ENCODE peak calls at places on chromosome 6, in four cellular contexts. G is GM12878, V is SK-N-SH, B is H1. S is an unnamed sample.

GRCh38 chr6:163209005-163209404 is 205.5 kb upstream of the QKI start:
- DNase-seq in B (no peak), G (no peak), V (no peak), S (no peak)

GRCh38 chr6:110558575-110558974 is 82.2 kb upstream of the SLC22A16 start:
- DNase-seq in B (no peak), G (no peak), V (no peak), S (no peak)

GRCh38 chr6:129356129-129356528 is 353.8 kb downstream of the ARHGAP18 start:
- DNase-seq in G (no peak), V (no peak), B (no peak), S (no peak)

GRCh38 chr6:88538130-88538706 is 372.1 kb upstream of the CNR1 start:
- DNase-seq in V (no peak), G (no peak), B (peak; percentile 33), S (no peak)

GRCh38 chr6:110756817-110757216 is 58.5 kb downstream of the CDK19 start:
- DNase-seq in G (no peak), V (no peak), B (no peak), S (no peak)

GRCh38 chr6:75180864-75181263 is 25.0 kb downstream of the COL12A1 start:
- DNase-seq in G (no peak), V (no peak), B (no peak), S (no peak)

GRCh38 chr6:14476793-14477531 is 359.4 kb downstream of the CD83 start:
- DNase-seq in B (no peak), V (no peak), G (no peak), S (no peak)

GRCh38 chr6:25971187-25971811 is 8.7 kb downstream of the TRIM38 start:
- DNase-seq in V (no peak), G (no peak), B (no peak), S (peak; percentile 90)

GRCh38 chr6:170151235-170152110 is 139.4 kb downstream of the DLL1 start:
- DNase-seq in G (no peak), V (no peak), B (no peak), S (no peak)

GRCh38 chr6:77620290-77620882 is 32.5 kb upstream of the MEI4 start:
- DNase-seq in V (peak; percentile 9), B (no peak), G (no peak), S (peak; percentile 38)

GRCh38 chr6:14035448-14035847 is 82.1 kb upstream of the CD83 start:
- DNase-seq in V (no peak), B (peak; percentile 63), G (no peak), S (no peak)

GRCh38 chr6:20610636-20611200 is 76.5 kb downstream of the CDKAL1 start:
- DNase-seq in G (no peak), V (no peak), B (no peak), S (no peak)

GRCh38 chr6:11902527-11902926 is 109.6 kb upstream of the HIVEP1 start:
- DNase-seq in B (no peak), V (no peak), G (no peak), S (no peak)

GRCh38 chr6:1382331-1382882 is 7.0 kb upstream of the FOXF2 start:
- DNase-seq in B (no peak), G (no peak), V (no peak), S (no peak)

GRCh38 chr6:111972714-111973678 is 80.9 kb upstream of the CCN6 start:
- DNase-seq in V (peak; percentile 36), B (no peak), G (no peak), S (peak; percentile 90)
- TF ChIP-seq POLR2AphosphoS5 in V (peak; percentile 19), B (no peak), G (no peak), S (peak; percentile 72)

GRCh38 chr6:107330190-107330589 is 129.2 kb downstream of the PDSS2 start:
- DNase-seq in B (no peak), V (no peak), G (peak; percentile 75), S (no peak)
- TF ChIP-seq MAX in B (no peak), V (no peak), G (no peak), S (no peak)

DNA sequence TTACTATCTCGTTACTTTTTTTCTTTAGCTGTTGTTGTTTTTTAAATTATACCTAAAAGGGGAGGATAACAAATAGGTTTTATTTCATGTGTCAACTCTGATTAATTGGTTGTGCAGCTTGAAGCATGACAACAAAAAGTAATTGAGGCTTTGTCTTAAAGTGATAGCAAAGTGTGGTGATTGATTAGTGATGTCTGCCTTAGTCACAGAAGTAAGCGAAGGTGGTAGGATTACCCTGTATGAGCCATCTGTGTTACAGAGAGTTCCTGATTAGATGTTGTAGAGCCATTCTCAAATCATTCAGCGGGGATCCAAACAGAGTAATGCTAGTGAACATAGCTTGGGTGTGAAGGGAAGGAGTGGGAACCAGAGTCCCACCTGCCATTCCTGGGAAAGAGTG is 14.4 kb upstream of the MRPS10 start:
- DNase-seq in G (no peak), B (no peak), V (no peak), S (no peak)
- H3K36me3 ChIP-seq in G (no peaks in the 10 kb centered on the region), B (no peaks in the 10 kb centered on the region), V (peaks cover 7% of the 10 kb centered on the region), S (no peaks in the 10 kb centered on the region)

GRCh38 chr6:149454405-149454848 is 30.4 kb downstream of the ZC3H12D start:
- DNase-seq in B (no peak), G (no peak), V (peak; percentile 56), S (peak; percentile 26)
- TF ChIP-seq POLR2AphosphoS5 in B (no peak), G (no peak), V (no peak), S (peak; percentile 24)

DNA sequence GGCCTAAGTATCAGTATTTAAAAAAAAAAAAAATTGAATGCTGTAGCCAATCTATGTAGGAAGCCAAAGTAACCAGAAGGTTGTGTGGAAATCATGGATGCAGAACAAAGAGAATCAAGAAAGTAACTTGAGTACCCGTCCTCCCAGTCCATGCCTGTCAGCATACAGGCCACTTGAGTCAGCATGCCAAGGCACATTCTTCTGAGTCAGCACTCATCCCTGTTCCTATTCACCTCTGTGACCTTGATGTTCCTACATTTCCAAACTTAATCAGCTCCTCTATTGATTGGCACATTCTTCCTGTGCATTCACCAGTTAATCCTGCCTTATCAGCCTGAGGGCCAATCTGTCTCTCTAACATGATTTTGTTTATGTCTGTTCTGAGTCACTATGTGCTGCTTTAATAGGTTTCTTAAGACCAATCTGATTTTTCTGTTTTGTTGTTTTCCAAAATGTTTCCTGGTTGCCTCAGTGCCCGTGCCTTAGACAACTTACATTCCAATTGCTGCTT is 165.7 kb downstream of the KCNQ5 start:
- DNase-seq in G (no peak), B (no peak), V (no peak), S (peak; percentile 13)
- TF ChIP-seq MAX in G (no peak), B (no peak), V (peak; percentile 53), S (no peak)

DNA sequence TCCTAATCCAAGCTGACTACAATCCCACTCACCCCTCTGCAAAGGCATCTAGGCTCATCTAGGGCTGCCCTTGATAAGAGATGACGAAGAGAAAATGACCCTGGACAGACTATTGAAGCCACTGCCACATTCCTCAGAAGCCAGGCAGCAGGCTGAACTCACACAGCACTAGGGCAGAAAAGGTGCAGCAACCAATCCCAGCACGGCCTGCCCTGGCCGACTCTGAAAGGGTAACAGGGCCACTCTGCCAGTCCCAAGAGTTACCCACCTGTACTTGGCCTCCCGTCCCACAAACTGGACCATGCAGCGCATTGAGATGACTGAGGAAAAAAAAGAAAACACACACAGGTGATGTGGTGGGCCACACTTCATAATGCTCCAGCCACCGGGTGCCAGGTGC is 9.1 kb downstream of the MTCH1 start:
- DNase-seq in V (no peak), B (no peak), G (no peak), S (no peak)
- H3K36me3 ChIP-seq in V (peaks cover 51% of the 10 kb centered on the region), B (peaks cover 38% of the 10 kb centered on the region), G (peaks cover 40% of the 10 kb centered on the region), S (peaks cover 32% of the 10 kb centered on the region)

S was measured in endothelial cell of umbilical vein.